ENCODE peak calls at places on chromosome 13, in six cellular contexts. P is fibroblast of lung, U is erythroblast, N is NCI-H1092, K is H4, D is neural crest cell. B is an unnamed sample.

GRCh38 chr13:80477641-80478443 is 136.9 kb upstream of the SPRY2 start:
- DNase-seq in P (no peak), U (no peak), N (no peak), K (no peak), D (no peak), B (no peak)

GRCh38 chr13:113077953-113078894 is 27.4 kb upstream of the F7 start:
- DNase-seq in P (no peak), U (no peak), N (no peak), K (no peak), D (no peak), B (no peak)

GRCh38 chr13:103312467-103312866 is 246.2 kb upstream of the SLC10A2 start:
- DNase-seq in P (no peak), U (no peak), N (no peak), K (no peak), D (no peak), B (no peak)

GRCh38 chr13:99982021-99982740 is 597 bp downstream of the ZIC2 start:
- DNase-seq in P (no peak), U (peak; percentile 54), N (peak; percentile 46), K (no peak), D (no peak), B (no peak)

GRCh38 chr13:61880576-61881283 is 465.1 kb upstream of the PCDH20 start:
- DNase-seq in P (peak; percentile 34), U (peak; percentile 28), N (peak; percentile 4), K (no peak), D (no peak), B (no peak)

GRCh38 chr13:77384999-77385398 is 58.1 kb upstream of the MYCBP2 start:
- DNase-seq in P (no peak), U (no peak), N (no peak), K (no peak), D (no peak), B (no peak)

GRCh38 chr13:25973576-25973975 is 78.2 kb downstream of the SHISA2 start:
- DNase-seq in P (no peak), U (no peak), N (no peak), K (no peak), D (no peak), B (no peak)

GRCh38 chr13:20997301-20998061 is 63.9 kb downstream of the LATS2 start:
- DNase-seq in P (peak; percentile 92), U (peak; percentile 11), N (no peak), K (peak; percentile 35), D (no peak), B (no peak)

GRCh38 chr13:113028336-113029060 is 59.5 kb downstream of the MCF2L start:
- DNase-seq in P (no peak), U (no peak), N (no peak), K (no peak), D (no peak), B (no peak)

GRCh38 chr13:78700121-78700910 is 41.4 kb upstream of the OBI1 start:
- DNase-seq in P (peak; percentile 84), U (no peak), N (no peak), K (no peak), D (no peak), B (no peak)

GRCh38 chr13:21800847-21801616 is 130.2 kb downstream of the FGF9 start:
- DNase-seq in P (no peak), U (no peak), N (no peak), K (no peak), D (no peak), B (no peak)

GRCh38 chr13:59856281-59856810 is 307.4 kb downstream of the DIAPH3 start:
- DNase-seq in P (no peak), U (no peak), N (no peak), K (no peak), D (no peak), B (no peak)

GRCh38 chr13:113187905-113188595 is 20.4 kb downstream of the PCID2 start:
- DNase-seq in P (peak; percentile 68), U (no peak), N (no peak), K (peak; percentile 61), D (no peak), B (no peak)

GRCh38 chr13:46489586-46490023 is 63.4 kb upstream of the LRCH1 start:
- DNase-seq in P (peak; percentile 92), U (no peak), N (no peak), K (peak; percentile 56), D (no peak), B (no peak)

GRCh38 chr13:29073762-29074161 is 253.6 kb downstream of the MTUS2 start:
- DNase-seq in P (no peak), U (no peak), N (no peak), K (no peak), D (no peak), B (no peak)

GRCh38 chr13:29538625-29538976 is 56.9 kb downstream of the SLC7A1 start:
- DNase-seq in P (peak; percentile 34), U (no peak), N (no peak), K (no peak), D (no peak), B (no peak)

GRCh38 chr13:113785051-113786010 is 26.3 kb downstream of the TMEM255B start:
- DNase-seq in P (peak; percentile 77), U (no peak), N (no peak), K (peak; percentile 42), D (no peak), B (peak; percentile 29)